ENCODE peak calls at places on chromosomes 16 and 17, in six cellular contexts. One of them, this sample, is unnamed.

GRCh38 chr16:66395806-66396555 is 29.5 kb downstream of the CDH5 start:
- DNase-seq in GM12878: no peak
- DNase-seq in SK-N-SH: no peak
- DNase-seq in HCT116: no peak
- DNase-seq in HepG2: no peak
- DNase-seq in K562: no peak
- DNase-seq in this sample: no peak

GRCh38 chr17:81511800-81512559 is 619 bp downstream of the ACTG1 start:
- DNase-seq in GM12878: no peak
- DNase-seq in SK-N-SH: no peak
- DNase-seq in HCT116: no peak
- DNase-seq in HepG2: no peak
- DNase-seq in K562: no peak
- DNase-seq in this sample: no peak

GRCh38 chr17:64064331-64064730 is 43.9 kb upstream of the ICAM2 start:
- DNase-seq in GM12878: no peak
- DNase-seq in SK-N-SH: no peak
- DNase-seq in HCT116: no peak
- DNase-seq in HepG2: no peak
- DNase-seq in K562: no peak
- DNase-seq in this sample: no peak

GRCh38 chr16:23863511-23864422 is 28.0 kb downstream of the PRKCB start:
- DNase-seq in GM12878: no peak
- DNase-seq in SK-N-SH: no peak
- DNase-seq in HCT116: no peak
- DNase-seq in HepG2: peak
- DNase-seq in K562: no peak
- DNase-seq in this sample: no peak

GRCh38 chr16:78415669-78416068 is 316.2 kb downstream of the WWOX start:
- DNase-seq in GM12878: no peak
- DNase-seq in SK-N-SH: no peak
- DNase-seq in HCT116: no peak
- DNase-seq in HepG2: no peak
- DNase-seq in K562: no peak
- DNase-seq in this sample: no peak

GRCh38 chr17:42967925-42968324 is 3.7 kb upstream of the AARSD1 start:
- DNase-seq in GM12878: no peak
- DNase-seq in SK-N-SH: no peak
- DNase-seq in HCT116: no peak
- DNase-seq in HepG2: peak
- DNase-seq in K562: no peak
- DNase-seq in this sample: no peak

GRCh38 chr17:74379495-74380085 is 12.3 kb downstream of the GPR142 start:
- DNase-seq in GM12878: peak
- DNase-seq in SK-N-SH: peak
- DNase-seq in HCT116: peak
- DNase-seq in HepG2: peak
- DNase-seq in K562: peak
- DNase-seq in this sample: peak

GRCh38 chr17:39406951-39407350 is 5.5 kb upstream of the FBXL20 start:
- DNase-seq in GM12878: no peak
- DNase-seq in SK-N-SH: no peak
- DNase-seq in HCT116: no peak
- DNase-seq in HepG2: no peak
- DNase-seq in K562: no peak
- DNase-seq in this sample: no peak

GRCh38 chr16:48123104-48123788 is 32.5 kb downstream of the ABCC12 start:
- DNase-seq in GM12878: no peak
- DNase-seq in SK-N-SH: no peak
- DNase-seq in HCT116: peak
- DNase-seq in HepG2: peak
- DNase-seq in K562: peak
- DNase-seq in this sample: no peak

GRCh38 chr17:1029196-1029911 is 32.4 kb downstream of the TIMM22 start:
- DNase-seq in GM12878: no peak
- DNase-seq in SK-N-SH: no peak
- DNase-seq in HCT116: no peak
- DNase-seq in HepG2: no peak
- DNase-seq in K562: no peak
- DNase-seq in this sample: no peak

GRCh38 chr17:74116087-74116717 is 87.3 kb upstream of the RPL38 start:
- DNase-seq in GM12878: no peak
- DNase-seq in SK-N-SH: no peak
- DNase-seq in HCT116: no peak
- DNase-seq in HepG2: no peak
- DNase-seq in K562: no peak
- DNase-seq in this sample: no peak

GRCh38 chr16:87132361-87133014 is 184.7 kb downstream of the C16orf95 start:
- DNase-seq in GM12878: no peak
- DNase-seq in SK-N-SH: no peak
- DNase-seq in HCT116: peak
- DNase-seq in HepG2: peak
- DNase-seq in K562: no peak
- DNase-seq in this sample: no peak

GRCh38 chr16:75491876-75492275 is 3.4 kb downstream of the CHST6 start:
- DNase-seq in GM12878: no peak
- DNase-seq in SK-N-SH: peak
- DNase-seq in HCT116: no peak
- DNase-seq in HepG2: no peak
- DNase-seq in K562: no peak
- DNase-seq in this sample: peak

GRCh38 chr16:85570735-85571562 is 42.2 kb upstream of the GSE1 start:
- DNase-seq in GM12878: peak
- DNase-seq in SK-N-SH: no peak
- DNase-seq in HCT116: no peak
- DNase-seq in HepG2: no peak
- DNase-seq in K562: peak
- DNase-seq in this sample: peak

GRCh38 chr16:86739808-86740207 is 161.5 kb downstream of the FOXL1 start:
- DNase-seq in GM12878: no peak
- DNase-seq in SK-N-SH: no peak
- DNase-seq in HCT116: no peak
- DNase-seq in HepG2: no peak
- DNase-seq in K562: no peak
- DNase-seq in this sample: no peak

GRCh38 chr16:15586716-15587115 is 56.2 kb downstream of the MARF1 start:
- DNase-seq in GM12878: no peak
- DNase-seq in SK-N-SH: no peak
- DNase-seq in HCT116: no peak
- DNase-seq in HepG2: no peak
- DNase-seq in K562: no peak
- DNase-seq in this sample: no peak

GRCh38 chr17:81526662-81527571 is 1.3 kb upstream of the FSCN2 start:
- DNase-seq in GM12878: no peak
- DNase-seq in SK-N-SH: no peak
- DNase-seq in HCT116: no peak
- DNase-seq in HepG2: no peak
- DNase-seq in K562: no peak
- DNase-seq in this sample: no peak

GRCh38 chr17:48110722-48111121 is 3.2 kb downstream of the SNX11 start:
- DNase-seq in GM12878: no peak
- DNase-seq in SK-N-SH: no peak
- DNase-seq in HCT116: no peak
- DNase-seq in HepG2: no peak
- DNase-seq in K562: no peak
- DNase-seq in this sample: no peak

GRCh38 chr16:51981725-51982124 is 565.2 kb downstream of the TOX3 start:
- DNase-seq in GM12878: no peak
- DNase-seq in SK-N-SH: no peak
- DNase-seq in HCT116: no peak
- DNase-seq in HepG2: no peak
- DNase-seq in K562: no peak
- DNase-seq in this sample: no peak

GRCh38 chr17:4998666-4999428 is 1.1 kb downstream of the KIF1C start:
- DNase-seq in GM12878: no peak
- DNase-seq in SK-N-SH: no peak
- DNase-seq in HCT116: no peak
- DNase-seq in HepG2: peak
- DNase-seq in K562: no peak
- DNase-seq in this sample: peak

GRCh38 chr17:32519769-32520701 is 33.2 kb downstream of the CDK5R1 start:
- DNase-seq in GM12878: peak
- DNase-seq in SK-N-SH: peak
- DNase-seq in HCT116: no peak
- DNase-seq in HepG2: peak
- DNase-seq in K562: no peak
- DNase-seq in this sample: no peak

GRCh38 chr17:199806-200603 is 18.6 kb upstream of the DOC2B start:
- DNase-seq in GM12878: no peak
- DNase-seq in SK-N-SH: no peak
- DNase-seq in HCT116: no peak
- DNase-seq in HepG2: no peak
- DNase-seq in K562: no peak
- DNase-seq in this sample: no peak

GRCh38 chr17:19244796-19245195 is 7.6 kb downstream of the EPN2 start:
- DNase-seq in GM12878: no peak
- DNase-seq in SK-N-SH: no peak
- DNase-seq in HCT116: no peak
- DNase-seq in HepG2: no peak
- DNase-seq in K562: no peak
- DNase-seq in this sample: peak
- TF ChIP-seq JUND in GM12878: no peak
- TF ChIP-seq JUND in SK-N-SH: no peak
- TF ChIP-seq JUND in HCT116: no peak
- TF ChIP-seq JUND in HepG2: no peak
- TF ChIP-seq JUND in K562: no peak
- TF ChIP-seq JUND in this sample: no peak

GRCh38 chr17:72416054-72416691 is 295.4 kb downstream of the SOX9 start:
- DNase-seq in GM12878: peak
- DNase-seq in SK-N-SH: peak
- DNase-seq in HCT116: no peak
- DNase-seq in HepG2: no peak
- DNase-seq in K562: no peak
- DNase-seq in this sample: no peak
- TF ChIP-seq JUND in GM12878: no peak
- TF ChIP-seq JUND in SK-N-SH: peak
- TF ChIP-seq JUND in HCT116: no peak
- TF ChIP-seq JUND in HepG2: no peak
- TF ChIP-seq JUND in K562: no peak
- TF ChIP-seq JUND in this sample: no peak

DNA sequence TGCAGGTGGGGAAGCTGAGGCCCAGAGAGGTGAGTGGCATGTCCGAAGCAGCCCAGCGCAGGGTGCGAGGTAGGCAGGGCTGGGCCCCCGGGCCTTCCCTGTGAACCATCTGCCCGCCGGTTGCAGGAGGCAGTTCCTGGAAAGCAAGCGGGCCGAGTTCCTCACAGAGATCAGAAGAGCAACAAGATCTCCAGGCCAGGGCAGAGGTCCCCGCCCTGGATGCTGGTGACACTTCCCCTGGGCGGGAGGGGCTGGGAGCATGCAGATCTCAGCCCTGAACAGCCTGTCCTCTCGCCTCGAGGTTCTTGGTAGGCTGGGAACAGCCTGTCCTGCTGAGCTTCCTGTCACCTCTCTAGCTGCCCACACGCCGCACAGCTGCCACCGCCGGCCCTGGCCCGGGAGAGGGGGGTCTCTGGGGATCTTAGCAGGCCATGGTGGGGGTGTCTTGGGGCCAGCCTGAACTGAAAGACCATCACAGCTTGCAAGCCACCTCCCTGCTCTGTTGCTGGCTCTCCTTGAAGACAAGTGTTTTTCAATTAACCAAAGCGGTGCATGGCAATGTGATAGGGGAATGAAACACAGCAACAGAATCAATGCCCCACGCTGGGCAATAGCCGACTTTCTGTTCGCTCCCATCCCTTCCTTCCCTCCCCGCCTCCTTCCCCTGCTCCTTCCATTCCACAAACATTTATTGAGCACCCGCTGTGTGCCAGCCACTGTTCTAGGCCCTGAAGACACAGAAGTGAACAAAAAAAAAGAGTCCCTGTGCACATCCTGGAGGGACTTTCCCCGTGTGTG is 31.7 kb downstream of the SOCS1 start:
- DNase-seq in GM12878: peak
- DNase-seq in SK-N-SH: no peak
- DNase-seq in HCT116: no peak
- DNase-seq in HepG2: peak
- DNase-seq in K562: peak
- DNase-seq in this sample: no peak
- TF ChIP-seq JUND in GM12878: no peak
- TF ChIP-seq JUND in SK-N-SH: no peak
- TF ChIP-seq JUND in HCT116: no peak
- TF ChIP-seq JUND in HepG2: no peak
- TF ChIP-seq JUND in K562: peak
- TF ChIP-seq JUND in this sample: no peak

GRCh38 chr17:17351356-17351891 is 48.3 kb downstream of the NT5M start:
- DNase-seq in GM12878: no peak
- DNase-seq in SK-N-SH: no peak
- DNase-seq in HCT116: no peak
- DNase-seq in HepG2: no peak
- DNase-seq in K562: no peak
- DNase-seq in this sample: no peak

GRCh38 chr17:17349724-17350106 is 46.5 kb downstream of the NT5M start:
- DNase-seq in GM12878: no peak
- DNase-seq in SK-N-SH: no peak
- DNase-seq in HCT116: no peak
- DNase-seq in HepG2: no peak
- DNase-seq in K562: no peak
- DNase-seq in this sample: no peak

GRCh38 chr17:17348872-17349723 is 45.9 kb downstream of the NT5M start:
- DNase-seq in GM12878: no peak
- DNase-seq in SK-N-SH: peak
- DNase-seq in HCT116: no peak
- DNase-seq in HepG2: peak
- DNase-seq in K562: no peak
- DNase-seq in this sample: no peak

GRCh38 chr17:17351901-17352781 is 49.0 kb downstream of the NT5M start:
- DNase-seq in GM12878: no peak
- DNase-seq in SK-N-SH: peak
- DNase-seq in HCT116: no peak
- DNase-seq in HepG2: peak
- DNase-seq in K562: peak
- DNase-seq in this sample: no peak

DNA sequence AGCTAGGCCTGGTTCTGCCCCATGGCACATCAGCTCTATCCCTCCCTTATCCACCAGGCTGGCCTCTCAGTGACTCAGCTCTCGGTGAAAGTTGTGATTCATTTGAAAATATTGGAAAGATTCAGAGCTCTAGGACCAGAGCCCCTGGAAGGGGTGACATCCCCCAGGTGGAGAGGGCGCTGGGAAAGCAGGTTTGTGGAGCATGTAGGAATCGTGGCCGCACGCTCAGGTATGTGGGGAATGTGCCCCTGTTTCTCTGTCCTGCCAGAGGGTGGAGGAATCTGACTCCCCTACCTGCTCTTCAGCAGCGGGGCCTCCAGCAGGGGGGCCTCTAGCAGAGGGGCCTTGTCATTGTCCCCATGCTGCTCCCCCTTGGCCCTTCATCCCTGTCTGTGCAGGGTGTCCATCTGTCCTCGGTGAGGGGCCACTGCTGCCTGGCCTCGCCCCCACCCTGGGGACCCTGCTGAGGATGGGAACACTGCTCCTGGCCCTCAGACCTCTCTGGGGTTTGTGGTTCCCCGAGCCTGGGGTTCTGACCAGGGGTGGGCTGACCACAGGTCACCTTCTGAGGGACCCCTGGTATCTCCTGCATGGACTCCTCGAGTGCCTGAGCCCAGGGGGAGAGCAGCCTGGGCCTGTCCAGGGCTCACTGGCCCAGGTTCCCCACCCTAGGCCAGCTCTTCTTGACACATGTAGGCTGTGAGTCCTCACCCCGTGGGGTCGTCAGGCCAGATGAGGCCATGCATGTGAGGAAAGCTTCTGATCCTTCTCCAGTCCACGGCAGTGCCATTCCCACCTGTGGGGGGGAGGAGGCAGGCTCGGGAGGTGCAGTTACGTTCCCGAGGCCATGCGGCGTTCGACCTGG is 47.5 kb downstream of the NT5M start:
- DNase-seq in GM12878: no peak
- DNase-seq in SK-N-SH: no peak
- DNase-seq in HCT116: no peak
- DNase-seq in HepG2: no peak
- DNase-seq in K562: no peak
- DNase-seq in this sample: no peak
- TF ChIP-seq JUND in GM12878: no peak
- TF ChIP-seq JUND in SK-N-SH: no peak
- TF ChIP-seq JUND in HCT116: no peak
- TF ChIP-seq JUND in HepG2: no peak
- TF ChIP-seq JUND in K562: no peak
- TF ChIP-seq JUND in this sample: no peak

This sample was measured in T47D.